ENCODE peak calls at places on chromosomes 5 and 9, in seven cellular contexts. D is right cardiac atrium; F is HCT116; S is activated T-cell treated with anti-CD3 and anti-CD28 coated beads, Interleukin-2, amount 50 U/mL, for 72 hours; M is T-cell; Q is CD8-positive, alpha-beta T cell; K is Right ventricle myocardium inferior. C is an unnamed sample.

GRCh38 chr9:37466037-37466709 is 923 bp upstream of the ZBTB5 start:
- ATAC-seq in D (peak; percentile 32), F (peak; percentile 8), S (peak; percentile 8), M (no peak), Q (no peak), K (peak; percentile 24), C (peak; percentile 1)

GRCh38 chr5:110896901-110897300 is 158.1 kb downstream of the SLC25A46 start:
- ATAC-seq in D (no peak), F (no peak), S (no peak), M (no peak), Q (no peak), K (no peak), C (no peak)

GRCh38 chr5:77843570-77844407 is 67.7 kb upstream of the TBCA start:
- ATAC-seq in D (peak; percentile 80), F (no peak), S (no peak), M (no peak), Q (no peak), K (peak; percentile 78), C (no peak)

GRCh38 chr9:85258823-85259370 is 482.9 kb downstream of the AGTPBP1 start:
- ATAC-seq in D (peak; percentile 88), F (peak; percentile 100), S (peak; percentile 39), M (no peak), Q (no peak), K (peak; percentile 70), C (no peak)

GRCh38 chr9:83431470-83432060 is 106.6 kb downstream of the FRMD3 start:
- ATAC-seq in D (peak; percentile 70), F (peak; percentile 36), S (no peak), M (no peak), Q (no peak), K (peak; percentile 27), C (no peak)

GRCh38 chr9:133360400-133361393 is 4.3 kb downstream of the SURF2 start:
- ATAC-seq in D (no peak), F (no peak), S (no peak), M (no peak), Q (no peak), K (no peak), C (no peak)

GRCh38 chr9:124079176-124079925 is 67.8 kb downstream of the LHX2 start:
- ATAC-seq in D (peak; percentile 81), F (peak; percentile 33), S (no peak), M (no peak), Q (no peak), K (peak; percentile 44), C (no peak)

GRCh38 chr5:172902497-172903472 is 56.4 kb upstream of the RPL26L1 start:
- ATAC-seq in D (peak; percentile 54), F (peak; percentile 83), S (no peak), M (no peak), Q (no peak), K (peak; percentile 73), C (no peak)

GRCh38 chr9:98381311-98382103 is 126.1 kb upstream of the TBC1D2 start:
- ATAC-seq in D (no peak), F (no peak), S (no peak), M (no peak), Q (no peak), K (no peak), C (peak; percentile 75)

GRCh38 chr9:126146254-126147145 is 180.1 kb upstream of the MVB12B start:
- ATAC-seq in D (no peak), F (peak; percentile 93), S (peak; percentile 78), M (no peak), Q (peak; percentile 46), K (peak; percentile 55), C (peak; percentile 85)

GRCh38 chr5:1652873-1653707 is 129.3 kb upstream of the LPCAT1 start:
- ATAC-seq in D (peak; percentile 19), F (no peak), S (no peak), M (peak; percentile 63), Q (peak; percentile 37), K (no peak), C (peak; percentile 77)

GRCh38 chr5:136062563-136063274 is 33.9 kb downstream of the TGFBI start:
- ATAC-seq in D (no peak), F (peak; percentile 79), S (peak; percentile 55), M (no peak), Q (peak; percentile 55), K (no peak), C (peak; percentile 52)

GRCh38 chr5:24141046-24141445 is 503.7 kb downstream of the CDH10 start:
- ATAC-seq in D (no peak), F (no peak), S (no peak), M (no peak), Q (no peak), K (no peak), C (no peak)

GRCh38 chr5:38207343-38207742 is 51.0 kb upstream of the EGFLAM start:
- ATAC-seq in D (no peak), F (no peak), S (no peak), M (no peak), Q (no peak), K (no peak), C (no peak)

GRCh38 chr5:124478139-124478737 is 268.2 kb downstream of the ZNF608 start:
- ATAC-seq in D (no peak), F (no peak), S (no peak), M (no peak), Q (no peak), K (no peak), C (no peak)

GRCh38 chr9:128051932-128052734 is 15.0 kb downstream of the NAIF1 start:
- ATAC-seq in D (no peak), F (peak; percentile 86), S (no peak), M (no peak), Q (no peak), K (no peak), C (no peak)

C was measured in stimulated activated memory B cell treated with anti-CD40 and anti-IgM and Interleukin-4, amounts not matched to agents 10 μg/mL and 1 μg/mL and 100 μg/mL, for 72 hours.